ENCODE peak calls at places on chromosome 20, in ten cellular contexts. One of them, this sample, is unnamed.

GRCh38 chr20:59564943-59565342 is 39.4 kb upstream of the PHACTR3 start:
- DNase-seq in germinal center: no peak
- DNase-seq in T-helper 2 cell: no peak
- DNase-seq in ascending aorta: no peak
- DNase-seq in neuronal stem cell: no peak
- DNase-seq in Panc1: no peak
- DNase-seq in amygdala: no peak
- DNase-seq in non-pigmented ciliary epithelial cell: no peak
- DNase-seq in HAP-1: no peak
- DNase-seq in kidney tubule cell: no peak
- DNase-seq in this sample: no peak

GRCh38 chr20:56995635-56996075 is 270.8 kb downstream of the BMP7 start:
- DNase-seq in neuronal stem cell: peak
- DNase-seq in HAP-1: no peak
- DNase-seq in non-pigmented ciliary epithelial cell: no peak
- DNase-seq in amygdala: no peak
- DNase-seq in germinal center: peak
- DNase-seq in ascending aorta: no peak
- DNase-seq in T-helper 2 cell: no peak
- DNase-seq in kidney tubule cell: peak
- DNase-seq in Panc1: no peak
- DNase-seq in this sample: no peak

GRCh38 chr20:19886666-19887288 is 128.7 kb downstream of the RIN2 start:
- DNase-seq in Panc1: no peak
- DNase-seq in neuronal stem cell: no peak
- DNase-seq in HAP-1: no peak
- DNase-seq in non-pigmented ciliary epithelial cell: no peak
- DNase-seq in kidney tubule cell: no peak
- DNase-seq in T-helper 2 cell: no peak
- DNase-seq in germinal center: no peak
- DNase-seq in amygdala: no peak
- DNase-seq in ascending aorta: no peak
- DNase-seq in this sample: no peak

GRCh38 chr20:46648903-46649649 is 2.2 kb downstream of the SLC13A3 start:
- DNase-seq in non-pigmented ciliary epithelial cell: no peak
- DNase-seq in Panc1: no peak
- DNase-seq in neuronal stem cell: no peak
- DNase-seq in amygdala: no peak
- DNase-seq in T-helper 2 cell: no peak
- DNase-seq in HAP-1: no peak
- DNase-seq in ascending aorta: no peak
- DNase-seq in germinal center: no peak
- DNase-seq in kidney tubule cell: no peak
- DNase-seq in this sample: no peak

GRCh38 chr20:59576216-59576953 is 28.0 kb upstream of the PHACTR3 start:
- DNase-seq in germinal center: no peak
- DNase-seq in kidney tubule cell: no peak
- DNase-seq in neuronal stem cell: no peak
- DNase-seq in Panc1: no peak
- DNase-seq in ascending aorta: no peak
- DNase-seq in HAP-1: no peak
- DNase-seq in non-pigmented ciliary epithelial cell: no peak
- DNase-seq in T-helper 2 cell: no peak
- DNase-seq in amygdala: no peak
- DNase-seq in this sample: no peak

GRCh38 chr20:9838378-9839295 is at the start of gene PAK5:
- DNase-seq in amygdala: peak
- DNase-seq in neuronal stem cell: peak
- DNase-seq in HAP-1: peak
- DNase-seq in germinal center: peak
- DNase-seq in T-helper 2 cell: no peak
- DNase-seq in ascending aorta: no peak
- DNase-seq in Panc1: no peak
- DNase-seq in non-pigmented ciliary epithelial cell: peak
- DNase-seq in kidney tubule cell: peak
- DNase-seq in this sample: no peak

GRCh38 chr20:41716436-41716835 is 98.3 kb upstream of the CHD6 start:
- DNase-seq in ascending aorta: no peak
- DNase-seq in neuronal stem cell: no peak
- DNase-seq in Panc1: no peak
- DNase-seq in amygdala: no peak
- DNase-seq in kidney tubule cell: no peak
- DNase-seq in HAP-1: no peak
- DNase-seq in non-pigmented ciliary epithelial cell: no peak
- DNase-seq in germinal center: no peak
- DNase-seq in T-helper 2 cell: no peak
- DNase-seq in this sample: no peak

GRCh38 chr20:63095718-63096654 is 89.2 kb upstream of the BHLHE23 start:
- DNase-seq in Panc1: no peak
- DNase-seq in HAP-1: no peak
- DNase-seq in T-helper 2 cell: no peak
- DNase-seq in ascending aorta: no peak
- DNase-seq in neuronal stem cell: no peak
- DNase-seq in germinal center: no peak
- DNase-seq in non-pigmented ciliary epithelial cell: no peak
- DNase-seq in kidney tubule cell: no peak
- DNase-seq in amygdala: no peak
- DNase-seq in this sample: no peak

GRCh38 chr20:40710608-40711007 is 21.6 kb upstream of the MAFB start:
- DNase-seq in neuronal stem cell: no peak
- DNase-seq in amygdala: no peak
- DNase-seq in non-pigmented ciliary epithelial cell: no peak
- DNase-seq in kidney tubule cell: no peak
- DNase-seq in HAP-1: no peak
- DNase-seq in ascending aorta: no peak
- DNase-seq in germinal center: no peak
- DNase-seq in T-helper 2 cell: no peak
- DNase-seq in Panc1: no peak
- DNase-seq in this sample: no peak

GRCh38 chr20:57266251-57267157 is at the start of gene BMP7:
- DNase-seq in HAP-1: no peak
- DNase-seq in amygdala: peak
- DNase-seq in non-pigmented ciliary epithelial cell: no peak
- DNase-seq in Panc1: no peak
- DNase-seq in neuronal stem cell: no peak
- DNase-seq in ascending aorta: no peak
- DNase-seq in kidney tubule cell: no peak
- DNase-seq in T-helper 2 cell: no peak
- DNase-seq in germinal center: peak
- DNase-seq in this sample: no peak

GRCh38 chr20:12372557-12372956 is 454.9 kb downstream of the BTBD3 start:
- DNase-seq in T-helper 2 cell: no peak
- DNase-seq in neuronal stem cell: no peak
- DNase-seq in HAP-1: no peak
- DNase-seq in amygdala: no peak
- DNase-seq in non-pigmented ciliary epithelial cell: no peak
- DNase-seq in ascending aorta: no peak
- DNase-seq in kidney tubule cell: no peak
- DNase-seq in Panc1: no peak
- DNase-seq in germinal center: no peak
- DNase-seq in this sample: no peak

This sample was measured in stimulated activated CD8-positive, alpha-beta memory T cell treated with anti-CD3 and anti-CD28 coated beads, Interleukin-7, amount 100 ng/mL, for 48 hours.